ENCODE peak calls at places on chromosomes 2 and 18, in seven cellular contexts. Q is AG09309, R is HepG2, J is Ammon's horn, I is HT1080, Y is germinal center, T is activated T-cell treated with anti-CD3 and anti-CD28 coated beads for 1 hour. P is an unnamed sample.

GRCh38 chr2:238448031-238448955 is 21.6 kb downstream of the ASB1 start:
- DNase-seq in Q (no peak), R (no peak), J (no peak), I (no peak), Y (no peak), T (no peak), P (no peak)

GRCh38 chr18:581106-581505 is 926 bp downstream of the CETN1 start:
- DNase-seq in Q (no peak), R (no peak), J (no peak), I (no peak), Y (no peak), T (no peak), P (no peak)

GRCh38 chr2:174585111-174585510 is 12.5 kb downstream of the WIPF1 start:
- DNase-seq in Q (no peak), R (peak; percentile 13), J (no peak), I (no peak), Y (no peak), T (no peak), P (no peak)

GRCh38 chr2:11618708-11619062 is 51.3 kb downstream of the NTSR2 start:
- DNase-seq in Q (no peak), R (no peak), J (no peak), I (no peak), Y (no peak), T (no peak), P (no peak)

GRCh38 chr2:47569658-47570398 is 166.9 kb downstream of the MSH2 start:
- DNase-seq in Q (no peak), R (no peak), J (no peak), I (no peak), Y (peak; percentile 63), T (no peak), P (peak; percentile 58)

GRCh38 chr18:37484893-37485834 is 80.4 kb downstream of the CELF4 start:
- DNase-seq in Q (no peak), R (no peak), J (no peak), I (peak; percentile 1), Y (peak; percentile 24), T (no peak), P (peak; percentile 65)

GRCh38 chr2:163735692-163736432 is at the start of gene FIGN:
- DNase-seq in Q (peak; percentile 61), R (peak; percentile 75), J (peak; percentile 79), I (peak; percentile 81), Y (no peak), T (no peak), P (no peak)

GRCh38 chr18:75727479-75727878 is 300.0 kb upstream of the SMIM21 start:
- DNase-seq in Q (peak; percentile 2), R (peak; percentile 2), J (peak; percentile 38), I (peak; percentile 47), Y (no peak), T (no peak), P (peak; percentile 44)

GRCh38 chr2:220556658-220557057 is 929.2 kb downstream of the SLC4A3 start:
- DNase-seq in Q (no peak), R (no peak), J (no peak), I (peak; percentile 81), Y (no peak), T (no peak), P (no peak)

GRCh38 chr2:28649481-28650260 is 102.0 kb upstream of the PPP1CB start:
- DNase-seq in Q (no peak), R (peak; percentile 36), J (no peak), I (peak; percentile 71), Y (no peak), T (no peak), P (no peak)

GRCh38 chr2:232310189-232310588 is 68.4 kb upstream of the ALPP start:
- DNase-seq in Q (no peak), R (no peak), J (no peak), I (no peak), Y (no peak), T (no peak), P (no peak)

GRCh38 chr2:68832161-68832869 is 38.9 kb downstream of the BMP10 start:
- DNase-seq in Q (no peak), R (no peak), J (peak; percentile 62), I (peak; percentile 92), Y (peak; percentile 46), T (peak; percentile 17), P (peak; percentile 29)

GRCh38 chr2:163351966-163352365 is 383.8 kb downstream of the FIGN start:
- DNase-seq in Q (no peak), R (no peak), J (no peak), I (no peak), Y (no peak), T (no peak), P (no peak)

GRCh38 chr18:21904856-21905255 is 164.3 kb downstream of the MIB1 start:
- DNase-seq in Q (no peak), R (no peak), J (no peak), I (no peak), Y (no peak), T (no peak), P (no peak)

GRCh38 chr2:52976132-52976949 is 791.3 kb upstream of the CHAC2 start:
- DNase-seq in Q (no peak), R (no peak), J (peak; percentile 5), I (peak; percentile 10), Y (no peak), T (no peak), P (peak; percentile 21)

GRCh38 chr2:109347626-109348025 is 218.6 kb downstream of the SH3RF3 start:
- DNase-seq in Q (no peak), R (no peak), J (no peak), I (no peak), Y (no peak), T (no peak), P (no peak)

GRCh38 chr2:202084265-202084664 is 11.2 kb downstream of the KIAA2012 start:
- DNase-seq in Q (no peak), R (no peak), J (peak; percentile 38), I (no peak), Y (no peak), T (no peak), P (no peak)

GRCh38 chr2:145022671-145023330 is 502.9 kb upstream of the ZEB2 start:
- DNase-seq in Q (peak; percentile 94), R (no peak), J (no peak), I (no peak), Y (no peak), T (no peak), P (no peak)

GRCh38 chr18:78980777-78981651 is 1.4 kb downstream of the SALL3 start:
- DNase-seq in Q (no peak), R (no peak), J (no peak), I (no peak), Y (no peak), T (no peak), P (no peak)

GRCh38 chr2:129318581-129319421 is 660.7 kb upstream of the RAB6C start:
- DNase-seq in Q (no peak), R (no peak), J (no peak), I (peak; percentile 15), Y (no peak), T (no peak), P (no peak)

GRCh38 chr18:47775961-47776360 is 154.5 kb downstream of the SMAD2 start:
- DNase-seq in Q (peak; percentile 33), R (peak; percentile 32), J (peak; percentile 48), I (peak; percentile 48), Y (no peak), T (no peak), P (peak; percentile 31)

GRCh38 chr2:26585966-26586365 is 55.2 kb downstream of the CIB4 start:
- DNase-seq in Q (no peak), R (no peak), J (no peak), I (no peak), Y (no peak), T (no peak), P (no peak)

GRCh38 chr18:59460060-59460395 is 101.0 kb upstream of the LMAN1 start:
- DNase-seq in Q (no peak), R (no peak), J (no peak), I (no peak), Y (no peak), T (no peak), P (no peak)

GRCh38 chr2:18966131-18966530 is 376.8 kb upstream of the NT5C1B start:
- DNase-seq in Q (no peak), R (no peak), J (no peak), I (no peak), Y (no peak), T (no peak), P (no peak)

GRCh38 chr2:185222311-185222710 is 516.3 kb upstream of the FSIP2 start:
- DNase-seq in Q (no peak), R (no peak), J (peak; percentile 48), I (no peak), Y (no peak), T (no peak), P (no peak)

GRCh38 chr2:176597916-176598315 is 328.7 kb downstream of the MTX2 start:
- DNase-seq in Q (no peak), R (no peak), J (no peak), I (no peak), Y (no peak), T (no peak), P (no peak)

GRCh38 chr2:238509903-238510302 is 83.2 kb downstream of the ASB1 start:
- DNase-seq in Q (no peak), R (no peak), J (no peak), I (no peak), Y (no peak), T (no peak), P (no peak)

GRCh38 chr18:31942301-31942998 is 478 bp downstream of the TRAPPC8 start:
- DNase-seq in Q (no peak), R (no peak), J (peak; percentile 31), I (peak; percentile 17), Y (peak; percentile 76), T (no peak), P (peak; percentile 50)

GRCh38 chr18:13279181-13280065 is 60.9 kb downstream of the LDLRAD4 start:
- DNase-seq in Q (no peak), R (no peak), J (peak; percentile 62), I (no peak), Y (peak; percentile 15), T (no peak), P (peak; percentile 25)

GRCh38 chr2:163983911-163984310 is 248.1 kb upstream of the FIGN start:
- DNase-seq in Q (no peak), R (no peak), J (no peak), I (no peak), Y (no peak), T (no peak), P (no peak)

GRCh38 chr18:46680784-46681695 is 24.0 kb upstream of the LOXHD1 start:
- DNase-seq in Q (no peak), R (no peak), J (no peak), I (no peak), Y (peak; percentile 40), T (no peak), P (no peak)

P was measured in RPMI8226.